ENCODE peak calls at places on chromosomes 7 and 10, in ten cellular contexts. W is AG08396; I is AG20443; V is body of pancreas; J is RPMI7951; T is fibroblast of lung; Z is Right ventricle myocardium superior; B is lower lobe of right lung; S is activated CD8-positive, alpha-beta memory T cell treated with anti-CD3 and anti-CD28 coated beads for 1 hour; G is GOT3. R is an unnamed sample.

GRCh38 chr7:94632338-94633024 is 23.5 kb downstream of the SGCE start:
- DNase-seq in W (peak; percentile 32), I (peak; percentile 30), V (no peak), J (peak; percentile 84), T (peak; percentile 93), Z (no peak), B (no peak), S (no peak), G (no peak), R (no peak)

GRCh38 chr10:26911811-26912461 is 51.2 kb upstream of the ABI1 start:
- DNase-seq in W (no peak), I (no peak), V (no peak), J (no peak), T (no peak), Z (no peak), B (no peak), S (no peak), G (no peak), R (no peak)

GRCh38 chr7:48637382-48637781 is 287.0 kb upstream of the CDC14C start:
- DNase-seq in W (no peak), I (no peak), V (no peak), J (peak; percentile 37), T (peak; percentile 37), Z (no peak), B (no peak), S (no peak), G (no peak), R (no peak)

GRCh38 chr7:34108150-34108549 is 202.8 kb downstream of the BMPER start:
- DNase-seq in W (no peak), I (peak; percentile 52), V (peak; percentile 25), J (peak; percentile 27), T (peak; percentile 68), Z (no peak), B (no peak), S (no peak), G (no peak), R (no peak)

GRCh38 chr7:141649865-141650499 is 52.0 kb downstream of the DENND11 start:
- DNase-seq in W (peak; percentile 83), I (peak; percentile 89), V (peak; percentile 73), J (peak; percentile 84), T (peak; percentile 82), Z (no peak), B (no peak), S (no peak), G (no peak), R (peak; percentile 83)

GRCh38 chr7:28068811-28069216 is 111.8 kb downstream of the JAZF1 start:
- DNase-seq in W (no peak), I (peak; percentile 59), V (no peak), J (peak; percentile 43), T (no peak), Z (no peak), B (no peak), S (no peak), G (no peak), R (no peak)

GRCh38 chr10:100621360-100622205 is 85.8 kb downstream of the HIF1AN start:
- DNase-seq in W (no peak), I (no peak), V (no peak), J (peak; percentile 21), T (peak; percentile 2), Z (no peak), B (no peak), S (peak; percentile 6), G (no peak), R (no peak)

GRCh38 chr7:22443370-22444180 is 56.4 kb downstream of the STEAP1B start:
- DNase-seq in W (no peak), I (no peak), V (no peak), J (peak; percentile 73), T (peak; percentile 50), Z (no peak), B (no peak), S (no peak), G (no peak), R (no peak)

GRCh38 chr10:59648711-59649201 is 60.9 kb downstream of the SLC16A9 start:
- DNase-seq in W (no peak), I (peak; percentile 18), V (no peak), J (no peak), T (peak; percentile 73), Z (no peak), B (no peak), S (no peak), G (no peak), R (no peak)

GRCh38 chr7:106660862-106661720 is at the start of gene CCDC71L:
- DNase-seq in W (peak; percentile 94), I (peak; percentile 96), V (peak; percentile 94), J (peak; percentile 96), T (peak; percentile 94), Z (peak; percentile 97), B (peak; percentile 97), S (peak; percentile 78), G (peak; percentile 82), R (peak; percentile 98)

GRCh38 chr7:158075633-158076001 is 512.0 kb downstream of the PTPRN2 start:
- DNase-seq in W (no peak), I (no peak), V (no peak), J (no peak), T (no peak), Z (no peak), B (no peak), S (no peak), G (no peak), R (no peak)

GRCh38 chr7:74287303-74288033 is 1.7 kb upstream of the CLIP2 start:
- DNase-seq in W (no peak), I (no peak), V (no peak), J (no peak), T (no peak), Z (no peak), B (no peak), S (no peak), G (no peak), R (no peak)

GRCh38 chr7:24943096-24943948 is 36.7 kb downstream of the OSBPL3 start:
- DNase-seq in W (no peak), I (no peak), V (no peak), J (no peak), T (no peak), Z (no peak), B (no peak), S (no peak), G (no peak), R (no peak)

GRCh38 chr7:25842201-25842726 is 309.7 kb upstream of the NFE2L3 start:
- DNase-seq in W (no peak), I (no peak), V (no peak), J (no peak), T (peak; percentile 35), Z (no peak), B (no peak), S (no peak), G (no peak), R (no peak)

GRCh38 chr10:70977621-70978020 is 89.3 kb upstream of the PCBD1 start:
- DNase-seq in W (no peak), I (no peak), V (no peak), J (no peak), T (no peak), Z (no peak), B (no peak), S (no peak), G (no peak), R (no peak)

GRCh38 chr10:103481974-103482531 is 3.0 kb upstream of the CALHM3 start:
- DNase-seq in W (peak; percentile 71), I (peak; percentile 74), V (no peak), J (peak; percentile 75), T (peak; percentile 54), Z (no peak), B (no peak), S (peak; percentile 7), G (no peak), R (peak; percentile 59)

GRCh38 chr10:58017719-58018367 is 249.9 kb downstream of the IPMK start:
- DNase-seq in W (peak; percentile 20), I (peak; percentile 67), V (no peak), J (peak; percentile 84), T (peak; percentile 96), Z (no peak), B (no peak), S (no peak), G (no peak), R (no peak)

GRCh38 chr7:113086431-113086888 is at the start of gene GPR85:
- DNase-seq in W (peak; percentile 89), I (peak; percentile 94), V (peak; percentile 21), J (peak; percentile 76), T (peak; percentile 74), Z (peak; percentile 69), B (peak; percentile 68), S (no peak), G (no peak), R (peak; percentile 45)